ENCODE peak calls at places on chromosomes 2 and 18, in ten cellular contexts. One of them, this sample, is unnamed.
A peak's percentile ranks its signal among the peaks of the same experiment; 100 is the strongest.

GRCh38 chr2:133918141-133918540 is 335.7 kb upstream of the MGAT5 start:
- DNase-seq in GM12865: no peak
- DNase-seq in WTC11: no peak
- DNase-seq in progenitor cell of endocrine pancreas: no peak
- DNase-seq in mesothelial cell of epicardium: no peak
- DNase-seq in activated CD8-positive, alpha-beta T cell treated with anti-CD3 and anti-CD28 coated beads for 36 hours: no peak
- DNase-seq in GM23338: no peak
- DNase-seq in endothelial cell: no peak
- DNase-seq in H9: no peak
- DNase-seq in LNCaP clone FGC: no peak
- DNase-seq in this sample: no peak

GRCh38 chr2:63060079-63060482 is 9.5 kb downstream of the OTX1 start:
- DNase-seq in mesothelial cell of epicardium: no peak
- DNase-seq in WTC11: no peak
- DNase-seq in LNCaP clone FGC: no peak
- DNase-seq in endothelial cell: no peak
- DNase-seq in GM12865: no peak
- DNase-seq in H9: no peak
- DNase-seq in progenitor cell of endocrine pancreas: no peak
- DNase-seq in activated CD8-positive, alpha-beta T cell treated with anti-CD3 and anti-CD28 coated beads for 36 hours: no peak
- DNase-seq in GM23338: no peak
- DNase-seq in this sample: no peak

GRCh38 chr2:49210191-49210590 is 55.9 kb upstream of the FSHR start:
- DNase-seq in endothelial cell: no peak
- DNase-seq in activated CD8-positive, alpha-beta T cell treated with anti-CD3 and anti-CD28 coated beads for 36 hours: no peak
- DNase-seq in H9: peak; percentile 90
- DNase-seq in GM12865: no peak
- DNase-seq in WTC11: peak; percentile 81
- DNase-seq in progenitor cell of endocrine pancreas: no peak
- DNase-seq in LNCaP clone FGC: no peak
- DNase-seq in mesothelial cell of epicardium: no peak
- DNase-seq in GM23338: peak; percentile 77
- DNase-seq in this sample: no peak

GRCh38 chr2:233384017-233384416 is 29.7 kb downstream of the DGKD start:
- DNase-seq in progenitor cell of endocrine pancreas: no peak
- DNase-seq in LNCaP clone FGC: no peak
- DNase-seq in H9: no peak
- DNase-seq in activated CD8-positive, alpha-beta T cell treated with anti-CD3 and anti-CD28 coated beads for 36 hours: peak; percentile 36
- DNase-seq in WTC11: no peak
- DNase-seq in GM23338: peak; percentile 24
- DNase-seq in endothelial cell: no peak
- DNase-seq in GM12865: peak; percentile 67
- DNase-seq in mesothelial cell of epicardium: no peak
- DNase-seq in this sample: no peak

GRCh38 chr2:64259301-64259700 is 115.1 kb upstream of the PELI1 start:
- DNase-seq in WTC11: no peak
- DNase-seq in GM23338: no peak
- DNase-seq in H9: no peak
- DNase-seq in GM12865: no peak
- DNase-seq in endothelial cell: no peak
- DNase-seq in mesothelial cell of epicardium: peak; percentile 63
- DNase-seq in progenitor cell of endocrine pancreas: no peak
- DNase-seq in LNCaP clone FGC: no peak
- DNase-seq in activated CD8-positive, alpha-beta T cell treated with anti-CD3 and anti-CD28 coated beads for 36 hours: no peak
- DNase-seq in this sample: no peak

GRCh38 chr2:221308507-221309054 is 263.5 kb downstream of the EPHA4 start:
- DNase-seq in H9: no peak
- DNase-seq in GM23338: no peak
- DNase-seq in activated CD8-positive, alpha-beta T cell treated with anti-CD3 and anti-CD28 coated beads for 36 hours: no peak
- DNase-seq in progenitor cell of endocrine pancreas: no peak
- DNase-seq in mesothelial cell of epicardium: no peak
- DNase-seq in WTC11: no peak
- DNase-seq in GM12865: no peak
- DNase-seq in LNCaP clone FGC: no peak
- DNase-seq in endothelial cell: no peak
- DNase-seq in this sample: no peak

GRCh38 chr2:72562451-72563153 is 263.2 kb downstream of the EXOC6B start:
- DNase-seq in activated CD8-positive, alpha-beta T cell treated with anti-CD3 and anti-CD28 coated beads for 36 hours: no peak
- DNase-seq in H9: no peak
- DNase-seq in mesothelial cell of epicardium: no peak
- DNase-seq in endothelial cell: no peak
- DNase-seq in WTC11: no peak
- DNase-seq in GM12865: no peak
- DNase-seq in GM23338: peak; percentile 50
- DNase-seq in LNCaP clone FGC: no peak
- DNase-seq in progenitor cell of endocrine pancreas: no peak
- DNase-seq in this sample: no peak

GRCh38 chr2:238561230-238561629 is 134.5 kb downstream of the ASB1 start:
- DNase-seq in activated CD8-positive, alpha-beta T cell treated with anti-CD3 and anti-CD28 coated beads for 36 hours: no peak
- DNase-seq in WTC11: no peak
- DNase-seq in mesothelial cell of epicardium: no peak
- DNase-seq in GM12865: no peak
- DNase-seq in progenitor cell of endocrine pancreas: no peak
- DNase-seq in H9: no peak
- DNase-seq in GM23338: no peak
- DNase-seq in endothelial cell: no peak
- DNase-seq in LNCaP clone FGC: peak; percentile 4
- DNase-seq in this sample: no peak

GRCh38 chr18:74597662-74598349 is at the start of gene ZNF407:
- DNase-seq in progenitor cell of endocrine pancreas: peak; percentile 82
- DNase-seq in H9: peak; percentile 95
- DNase-seq in activated CD8-positive, alpha-beta T cell treated with anti-CD3 and anti-CD28 coated beads for 36 hours: peak; percentile 88
- DNase-seq in WTC11: peak; percentile 91
- DNase-seq in LNCaP clone FGC: peak; percentile 84
- DNase-seq in mesothelial cell of epicardium: peak; percentile 83
- DNase-seq in GM23338: peak; percentile 96
- DNase-seq in GM12865: peak; percentile 93
- DNase-seq in endothelial cell: peak; percentile 84
- DNase-seq in this sample: peak; percentile 87

GRCh38 chr2:237674731-237675276 is 47.4 kb downstream of the LRRFIP1 start:
- DNase-seq in progenitor cell of endocrine pancreas: no peak
- DNase-seq in GM23338: peak; percentile 79
- DNase-seq in WTC11: peak; percentile 70
- DNase-seq in GM12865: peak; percentile 90
- DNase-seq in endothelial cell: peak; percentile 90
- DNase-seq in mesothelial cell of epicardium: no peak
- DNase-seq in activated CD8-positive, alpha-beta T cell treated with anti-CD3 and anti-CD28 coated beads for 36 hours: peak; percentile 88
- DNase-seq in H9: peak; percentile 82
- DNase-seq in LNCaP clone FGC: no peak
- DNase-seq in this sample: no peak

GRCh38 chr2:238948765-238949641 is 101.1 kb downstream of the TWIST2 start:
- DNase-seq in mesothelial cell of epicardium: no peak
- DNase-seq in progenitor cell of endocrine pancreas: no peak
- DNase-seq in GM23338: no peak
- DNase-seq in GM12865: no peak
- DNase-seq in LNCaP clone FGC: no peak
- DNase-seq in activated CD8-positive, alpha-beta T cell treated with anti-CD3 and anti-CD28 coated beads for 36 hours: no peak
- DNase-seq in WTC11: no peak
- DNase-seq in H9: peak; percentile 9
- DNase-seq in endothelial cell: peak; percentile 0
- DNase-seq in this sample: peak; percentile 48

GRCh38 chr2:63058149-63058741 is 7.6 kb downstream of the OTX1 start:
- DNase-seq in activated CD8-positive, alpha-beta T cell treated with anti-CD3 and anti-CD28 coated beads for 36 hours: no peak
- DNase-seq in GM23338: peak; percentile 84
- DNase-seq in endothelial cell: peak; percentile 30
- DNase-seq in LNCaP clone FGC: no peak
- DNase-seq in progenitor cell of endocrine pancreas: no peak
- DNase-seq in H9: peak; percentile 65
- DNase-seq in mesothelial cell of epicardium: no peak
- DNase-seq in GM12865: no peak
- DNase-seq in WTC11: peak; percentile 46
- DNase-seq in this sample: peak; percentile 70

GRCh38 chr18:60067426-60068210 is 167.8 kb downstream of the PMAIP1 start:
- DNase-seq in WTC11: no peak
- DNase-seq in H9: no peak
- DNase-seq in endothelial cell: no peak
- DNase-seq in GM23338: peak; percentile 17
- DNase-seq in activated CD8-positive, alpha-beta T cell treated with anti-CD3 and anti-CD28 coated beads for 36 hours: no peak
- DNase-seq in GM12865: no peak
- DNase-seq in mesothelial cell of epicardium: no peak
- DNase-seq in progenitor cell of endocrine pancreas: no peak
- DNase-seq in LNCaP clone FGC: no peak
- DNase-seq in this sample: no peak

GRCh38 chr18:26383454-26384270 is 157.4 kb downstream of the TAF4B start:
- DNase-seq in mesothelial cell of epicardium: no peak
- DNase-seq in activated CD8-positive, alpha-beta T cell treated with anti-CD3 and anti-CD28 coated beads for 36 hours: peak; percentile 2
- DNase-seq in GM12865: peak; percentile 70
- DNase-seq in progenitor cell of endocrine pancreas: no peak
- DNase-seq in H9: no peak
- DNase-seq in WTC11: no peak
- DNase-seq in LNCaP clone FGC: no peak
- DNase-seq in GM23338: peak; percentile 69
- DNase-seq in endothelial cell: peak; percentile 18
- DNase-seq in this sample: no peak

GRCh38 chr18:68960355-68960754 is 162.5 kb downstream of the CCDC102B start:
- DNase-seq in GM12865: no peak
- DNase-seq in GM23338: no peak
- DNase-seq in mesothelial cell of epicardium: no peak
- DNase-seq in endothelial cell: no peak
- DNase-seq in H9: no peak
- DNase-seq in LNCaP clone FGC: no peak
- DNase-seq in activated CD8-positive, alpha-beta T cell treated with anti-CD3 and anti-CD28 coated beads for 36 hours: no peak
- DNase-seq in WTC11: no peak
- DNase-seq in progenitor cell of endocrine pancreas: no peak
- DNase-seq in this sample: no peak

GRCh38 chr2:16728742-16729141 is 63.1 kb upstream of the CYRIA start:
- DNase-seq in WTC11: no peak
- DNase-seq in LNCaP clone FGC: no peak
- DNase-seq in endothelial cell: no peak
- DNase-seq in GM23338: no peak
- DNase-seq in H9: no peak
- DNase-seq in activated CD8-positive, alpha-beta T cell treated with anti-CD3 and anti-CD28 coated beads for 36 hours: no peak
- DNase-seq in progenitor cell of endocrine pancreas: no peak
- DNase-seq in GM12865: peak; percentile 24
- DNase-seq in mesothelial cell of epicardium: no peak
- DNase-seq in this sample: no peak

GRCh38 chr2:27085670-27086089 is 892 bp upstream of the KHK start:
- DNase-seq in endothelial cell: peak; percentile 51
- DNase-seq in activated CD8-positive, alpha-beta T cell treated with anti-CD3 and anti-CD28 coated beads for 36 hours: peak; percentile 55
- DNase-seq in LNCaP clone FGC: no peak
- DNase-seq in progenitor cell of endocrine pancreas: no peak
- DNase-seq in WTC11: peak; percentile 61
- DNase-seq in GM23338: peak; percentile 65
- DNase-seq in mesothelial cell of epicardium: no peak
- DNase-seq in H9: peak; percentile 71
- DNase-seq in GM12865: peak; percentile 66
- DNase-seq in this sample: no peak

GRCh38 chr18:13267517-13267916 is 49.0 kb downstream of the LDLRAD4 start:
- DNase-seq in LNCaP clone FGC: no peak
- DNase-seq in mesothelial cell of epicardium: no peak
- DNase-seq in progenitor cell of endocrine pancreas: no peak
- DNase-seq in endothelial cell: no peak
- DNase-seq in WTC11: no peak
- DNase-seq in activated CD8-positive, alpha-beta T cell treated with anti-CD3 and anti-CD28 coated beads for 36 hours: peak; percentile 45
- DNase-seq in GM23338: no peak
- DNase-seq in GM12865: no peak
- DNase-seq in H9: peak; percentile 17
- DNase-seq in this sample: peak; percentile 44

GRCh38 chr2:121088251-121089004 is 196.6 kb downstream of the TFCP2L1 start:
- DNase-seq in GM23338: no peak
- DNase-seq in progenitor cell of endocrine pancreas: no peak
- DNase-seq in H9: no peak
- DNase-seq in activated CD8-positive, alpha-beta T cell treated with anti-CD3 and anti-CD28 coated beads for 36 hours: no peak
- DNase-seq in LNCaP clone FGC: no peak
- DNase-seq in WTC11: no peak
- DNase-seq in endothelial cell: no peak
- DNase-seq in GM12865: no peak
- DNase-seq in mesothelial cell of epicardium: no peak
- DNase-seq in this sample: no peak

GRCh38 chr2:218975060-218975777 is 9.8 kb downstream of the FEV start:
- DNase-seq in endothelial cell: no peak
- DNase-seq in progenitor cell of endocrine pancreas: no peak
- DNase-seq in LNCaP clone FGC: no peak
- DNase-seq in H9: no peak
- DNase-seq in GM12865: no peak
- DNase-seq in mesothelial cell of epicardium: no peak
- DNase-seq in WTC11: no peak
- DNase-seq in GM23338: no peak
- DNase-seq in activated CD8-positive, alpha-beta T cell treated with anti-CD3 and anti-CD28 coated beads for 36 hours: no peak
- DNase-seq in this sample: no peak
- TF ChIP-seq CTCF in endothelial cell: no peak
- TF ChIP-seq CTCF in progenitor cell of endocrine pancreas: no peak
- TF ChIP-seq CTCF in LNCaP clone FGC: no peak
- TF ChIP-seq CTCF in H9: no peak
- TF ChIP-seq CTCF in GM12865: no peak
- TF ChIP-seq CTCF in mesothelial cell of epicardium: no peak
- TF ChIP-seq CTCF in WTC11: no peak
- TF ChIP-seq CTCF in GM23338: peak; percentile 16
- TF ChIP-seq CTCF in activated CD8-positive, alpha-beta T cell treated with anti-CD3 and anti-CD28 coated beads for 36 hours: no peak
- TF ChIP-seq CTCF in this sample: no peak

GRCh38 chr2:101485856-101486255 is 10.9 kb upstream of the RFX8 start:
- DNase-seq in H9: no peak
- DNase-seq in LNCaP clone FGC: no peak
- DNase-seq in mesothelial cell of epicardium: no peak
- DNase-seq in WTC11: no peak
- DNase-seq in progenitor cell of endocrine pancreas: no peak
- DNase-seq in activated CD8-positive, alpha-beta T cell treated with anti-CD3 and anti-CD28 coated beads for 36 hours: no peak
- DNase-seq in GM12865: no peak
- DNase-seq in GM23338: no peak
- DNase-seq in endothelial cell: no peak
- DNase-seq in this sample: no peak
- TF ChIP-seq CTCF in H9: no peak
- TF ChIP-seq CTCF in LNCaP clone FGC: no peak
- TF ChIP-seq CTCF in mesothelial cell of epicardium: no peak
- TF ChIP-seq CTCF in WTC11: no peak
- TF ChIP-seq CTCF in progenitor cell of endocrine pancreas: no peak
- TF ChIP-seq CTCF in activated CD8-positive, alpha-beta T cell treated with anti-CD3 and anti-CD28 coated beads for 36 hours: no peak
- TF ChIP-seq CTCF in GM12865: no peak
- TF ChIP-seq CTCF in GM23338: no peak
- TF ChIP-seq CTCF in endothelial cell: no peak
- TF ChIP-seq CTCF in this sample: no peak

DNA sequence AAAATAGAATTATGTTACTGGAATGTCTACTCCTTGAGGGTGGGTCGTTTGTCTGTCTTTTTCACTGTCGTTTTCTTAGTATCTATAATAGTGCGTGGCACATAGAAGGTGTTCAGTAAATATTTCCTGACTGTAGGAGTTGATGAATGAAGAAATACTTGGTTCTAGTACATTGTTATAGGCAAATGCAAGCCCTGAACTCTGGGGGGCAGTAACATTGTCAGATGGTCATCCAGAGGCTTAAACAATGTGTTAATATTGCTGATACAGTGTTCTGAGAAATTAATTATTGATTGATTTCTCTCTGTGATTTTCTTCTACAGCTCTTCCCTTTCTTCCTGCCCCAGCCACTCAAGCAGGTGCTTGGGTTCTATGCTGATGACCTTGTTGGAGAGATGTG is 24.4 kb upstream of the THOC1 start:
- DNase-seq in activated CD8-positive, alpha-beta T cell treated with anti-CD3 and anti-CD28 coated beads for 36 hours: no peak
- DNase-seq in LNCaP clone FGC: no peak
- DNase-seq in endothelial cell: no peak
- DNase-seq in GM12865: no peak
- DNase-seq in H9: no peak
- DNase-seq in WTC11: no peak
- DNase-seq in GM23338: no peak
- DNase-seq in mesothelial cell of epicardium: no peak
- DNase-seq in progenitor cell of endocrine pancreas: no peak
- DNase-seq in this sample: no peak
- TF ChIP-seq CTCF in activated CD8-positive, alpha-beta T cell treated with anti-CD3 and anti-CD28 coated beads for 36 hours: no peak
- TF ChIP-seq CTCF in LNCaP clone FGC: peak; percentile 7
- TF ChIP-seq CTCF in endothelial cell: no peak
- TF ChIP-seq CTCF in GM12865: no peak
- TF ChIP-seq CTCF in H9: peak; percentile 43
- TF ChIP-seq CTCF in WTC11: no peak
- TF ChIP-seq CTCF in GM23338: peak; percentile 41
- TF ChIP-seq CTCF in mesothelial cell of epicardium: no peak
- TF ChIP-seq CTCF in progenitor cell of endocrine pancreas: peak; percentile 12
- TF ChIP-seq CTCF in this sample: peak; percentile 20

GRCh38 chr2:111919362-111919761 is 21.0 kb downstream of the MERTK start:
- DNase-seq in activated CD8-positive, alpha-beta T cell treated with anti-CD3 and anti-CD28 coated beads for 36 hours: no peak
- DNase-seq in mesothelial cell of epicardium: no peak
- DNase-seq in GM12865: no peak
- DNase-seq in LNCaP clone FGC: no peak
- DNase-seq in H9: no peak
- DNase-seq in WTC11: peak; percentile 28
- DNase-seq in GM23338: peak; percentile 68
- DNase-seq in progenitor cell of endocrine pancreas: no peak
- DNase-seq in endothelial cell: peak; percentile 12
- DNase-seq in this sample: no peak
- TF ChIP-seq CTCF in activated CD8-positive, alpha-beta T cell treated with anti-CD3 and anti-CD28 coated beads for 36 hours: no peak
- TF ChIP-seq CTCF in mesothelial cell of epicardium: no peak
- TF ChIP-seq CTCF in GM12865: no peak
- TF ChIP-seq CTCF in LNCaP clone FGC: no peak
- TF ChIP-seq CTCF in H9: peak; percentile 59
- TF ChIP-seq CTCF in WTC11: no peak
- TF ChIP-seq CTCF in GM23338: peak; percentile 52
- TF ChIP-seq CTCF in progenitor cell of endocrine pancreas: peak; percentile 35
- TF ChIP-seq CTCF in endothelial cell: peak; percentile 25
- TF ChIP-seq CTCF in this sample: peak; percentile 33

This sample was measured in type B pancreatic cell.